ENCODE peak calls at places on chromosome 14, in ten cellular contexts. One of them, this sample, is unnamed.

GRCh38 chr14:105126126-105126969 is 42.2 kb downstream of the JAG2 start:
- DNase-seq in ovary: no peak
- DNase-seq in AG09309: no peak
- DNase-seq in A549: no peak
- DNase-seq in fibroblast of pulmonary artery: no peak
- DNase-seq in fibroblast of lung: no peak
- DNase-seq in GM12878: no peak
- DNase-seq in transverse colon: no peak
- DNase-seq in PC-3: no peak
- DNase-seq in neural progenitor cell: no peak
- DNase-seq in this sample: no peak

GRCh38 chr14:91889477-91890211 is 22.3 kb upstream of the TC2N start:
- DNase-seq in ovary: peak
- DNase-seq in AG09309: no peak
- DNase-seq in A549: no peak
- DNase-seq in fibroblast of pulmonary artery: no peak
- DNase-seq in fibroblast of lung: no peak
- DNase-seq in GM12878: no peak
- DNase-seq in transverse colon: peak
- DNase-seq in PC-3: no peak
- DNase-seq in neural progenitor cell: no peak
- DNase-seq in this sample: no peak

GRCh38 chr14:88507208-88507607 is 47.6 kb downstream of the PTPN21 start:
- DNase-seq in ovary: no peak
- DNase-seq in AG09309: no peak
- DNase-seq in A549: no peak
- DNase-seq in fibroblast of pulmonary artery: no peak
- DNase-seq in fibroblast of lung: no peak
- DNase-seq in GM12878: no peak
- DNase-seq in transverse colon: no peak
- DNase-seq in PC-3: peak
- DNase-seq in neural progenitor cell: no peak
- DNase-seq in this sample: no peak

GRCh38 chr14:97275276-97275675 is 478.1 kb downstream of the VRK1 start:
- DNase-seq in ovary: no peak
- DNase-seq in AG09309: no peak
- DNase-seq in A549: no peak
- DNase-seq in fibroblast of pulmonary artery: no peak
- DNase-seq in fibroblast of lung: no peak
- DNase-seq in GM12878: no peak
- DNase-seq in transverse colon: no peak
- DNase-seq in PC-3: peak
- DNase-seq in neural progenitor cell: no peak
- DNase-seq in this sample: no peak

GRCh38 chr14:100692859-100693558 is 33.7 kb upstream of the DLK1 start:
- DNase-seq in ovary: no peak
- DNase-seq in AG09309: peak
- DNase-seq in A549: peak
- DNase-seq in fibroblast of pulmonary artery: peak
- DNase-seq in fibroblast of lung: peak
- DNase-seq in GM12878: no peak
- DNase-seq in transverse colon: no peak
- DNase-seq in PC-3: peak
- DNase-seq in neural progenitor cell: no peak
- DNase-seq in this sample: no peak

GRCh38 chr14:36619853-36620252 is 37.4 kb upstream of the NKX2-8 start:
- DNase-seq in ovary: no peak
- DNase-seq in AG09309: no peak
- DNase-seq in A549: no peak
- DNase-seq in fibroblast of pulmonary artery: no peak
- DNase-seq in fibroblast of lung: no peak
- DNase-seq in GM12878: no peak
- DNase-seq in transverse colon: no peak
- DNase-seq in PC-3: peak
- DNase-seq in neural progenitor cell: no peak
- DNase-seq in this sample: no peak

GRCh38 chr14:44988694-44989093 is 26.7 kb downstream of the TOGARAM1 start:
- DNase-seq in ovary: no peak
- DNase-seq in AG09309: no peak
- DNase-seq in A549: no peak
- DNase-seq in fibroblast of pulmonary artery: no peak
- DNase-seq in fibroblast of lung: no peak
- DNase-seq in GM12878: no peak
- DNase-seq in transverse colon: no peak
- DNase-seq in PC-3: no peak
- DNase-seq in neural progenitor cell: peak
- DNase-seq in this sample: no peak

GRCh38 chr14:70907172-70907995 is at the start of gene PCNX1:
- DNase-seq in ovary: peak
- DNase-seq in AG09309: no peak
- DNase-seq in A549: peak
- DNase-seq in fibroblast of pulmonary artery: peak
- DNase-seq in fibroblast of lung: peak
- DNase-seq in GM12878: no peak
- DNase-seq in transverse colon: peak
- DNase-seq in PC-3: peak
- DNase-seq in neural progenitor cell: peak
- DNase-seq in this sample: peak

GRCh38 chr14:99183716-99184115 is 88.3 kb downstream of the BCL11B start:
- DNase-seq in ovary: no peak
- DNase-seq in AG09309: no peak
- DNase-seq in A549: no peak
- DNase-seq in fibroblast of pulmonary artery: no peak
- DNase-seq in fibroblast of lung: no peak
- DNase-seq in GM12878: no peak
- DNase-seq in transverse colon: no peak
- DNase-seq in PC-3: no peak
- DNase-seq in neural progenitor cell: no peak
- DNase-seq in this sample: no peak
- H3K4me3 ChIP-seq in ovary: no peak
- H3K4me3 ChIP-seq in AG09309: no peak
- H3K4me3 ChIP-seq in A549: no peak
- H3K4me3 ChIP-seq in fibroblast of pulmonary artery: no peak
- H3K4me3 ChIP-seq in fibroblast of lung: no peak
- H3K4me3 ChIP-seq in GM12878: no peak
- H3K4me3 ChIP-seq in transverse colon: no peak
- H3K4me3 ChIP-seq in PC-3: no peak
- H3K4me3 ChIP-seq in neural progenitor cell: no peak
- H3K4me3 ChIP-seq in this sample: no peak

GRCh38 chr14:79056879-79057278 is 886.7 kb downstream of the NRXN3 start:
- DNase-seq in ovary: no peak
- DNase-seq in AG09309: no peak
- DNase-seq in A549: no peak
- DNase-seq in fibroblast of pulmonary artery: peak
- DNase-seq in fibroblast of lung: peak
- DNase-seq in GM12878: no peak
- DNase-seq in transverse colon: no peak
- DNase-seq in PC-3: no peak
- DNase-seq in neural progenitor cell: no peak
- DNase-seq in this sample: no peak

GRCh38 chr14:79051711-79052094 is 881.5 kb downstream of the NRXN3 start:
- DNase-seq in ovary: no peak
- DNase-seq in AG09309: no peak
- DNase-seq in A549: no peak
- DNase-seq in fibroblast of pulmonary artery: no peak
- DNase-seq in fibroblast of lung: no peak
- DNase-seq in GM12878: no peak
- DNase-seq in transverse colon: no peak
- DNase-seq in PC-3: no peak
- DNase-seq in neural progenitor cell: no peak
- DNase-seq in this sample: no peak

DNA sequence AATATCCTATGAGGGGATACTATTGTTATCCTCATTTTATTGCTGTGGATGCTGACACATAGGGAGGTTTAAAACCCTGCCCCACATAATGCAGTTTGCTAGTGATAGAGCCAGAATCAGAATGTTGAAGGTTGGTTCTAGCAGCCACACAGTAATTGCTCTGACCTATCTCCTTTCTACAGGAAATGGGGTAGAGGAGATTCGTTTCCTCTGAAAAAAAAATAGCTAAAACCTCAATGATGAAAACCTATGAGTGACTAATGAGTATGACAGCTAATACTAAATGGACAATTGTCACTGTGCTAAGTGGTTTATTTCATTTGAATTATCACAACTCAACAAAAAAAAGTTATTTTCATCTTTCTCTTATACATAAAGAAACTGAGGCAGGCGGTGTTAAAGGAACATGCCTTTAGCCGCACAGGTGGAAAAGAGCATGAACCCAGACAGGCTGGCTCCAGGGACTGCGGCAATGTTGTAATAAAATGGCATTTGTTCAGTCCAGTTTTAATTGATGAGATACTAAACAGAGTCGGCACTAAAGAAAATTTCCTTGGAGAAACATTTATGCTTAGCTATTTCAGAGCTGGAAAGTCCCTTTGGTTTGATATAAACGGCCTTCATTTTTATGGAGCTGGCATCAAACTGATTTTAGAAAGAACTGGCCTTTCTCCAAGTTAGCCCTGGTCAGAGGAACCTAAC is 881.0 kb downstream of the NRXN3 start:
- DNase-seq in ovary: no peak
- DNase-seq in AG09309: no peak
- DNase-seq in A549: no peak
- DNase-seq in fibroblast of pulmonary artery: no peak
- DNase-seq in fibroblast of lung: no peak
- DNase-seq in GM12878: no peak
- DNase-seq in transverse colon: no peak
- DNase-seq in PC-3: no peak
- DNase-seq in neural progenitor cell: no peak
- DNase-seq in this sample: no peak
- H3K4me3 ChIP-seq in ovary: no peak
- H3K4me3 ChIP-seq in AG09309: no peak
- H3K4me3 ChIP-seq in A549: no peak
- H3K4me3 ChIP-seq in fibroblast of pulmonary artery: no peak
- H3K4me3 ChIP-seq in fibroblast of lung: no peak
- H3K4me3 ChIP-seq in GM12878: no peak
- H3K4me3 ChIP-seq in transverse colon: no peak
- H3K4me3 ChIP-seq in PC-3: no peak
- H3K4me3 ChIP-seq in neural progenitor cell: no peak
- H3K4me3 ChIP-seq in this sample: no peak

GRCh38 chr14:23110579-23111375 is 6.0 kb upstream of the CIROP start:
- DNase-seq in ovary: no peak
- DNase-seq in AG09309: no peak
- DNase-seq in A549: no peak
- DNase-seq in fibroblast of pulmonary artery: no peak
- DNase-seq in fibroblast of lung: no peak
- DNase-seq in GM12878: no peak
- DNase-seq in transverse colon: no peak
- DNase-seq in PC-3: no peak
- DNase-seq in neural progenitor cell: no peak
- DNase-seq in this sample: no peak

GRCh38 chr14:23114120-23114458 is 5.0 kb downstream of the CEBPE start:
- DNase-seq in ovary: no peak
- DNase-seq in AG09309: no peak
- DNase-seq in A549: no peak
- DNase-seq in fibroblast of pulmonary artery: no peak
- DNase-seq in fibroblast of lung: no peak
- DNase-seq in GM12878: no peak
- DNase-seq in transverse colon: no peak
- DNase-seq in PC-3: no peak
- DNase-seq in neural progenitor cell: no peak
- DNase-seq in this sample: no peak

GRCh38 chr14:23113346-23114119 is 5.5 kb downstream of the CEBPE start:
- DNase-seq in ovary: no peak
- DNase-seq in AG09309: no peak
- DNase-seq in A549: no peak
- DNase-seq in fibroblast of pulmonary artery: peak
- DNase-seq in fibroblast of lung: peak
- DNase-seq in GM12878: no peak
- DNase-seq in transverse colon: no peak
- DNase-seq in PC-3: no peak
- DNase-seq in neural progenitor cell: peak
- DNase-seq in this sample: no peak

GRCh38 chr14:23114669-23115491 is 4.2 kb downstream of the CEBPE start:
- DNase-seq in ovary: no peak
- DNase-seq in AG09309: peak
- DNase-seq in A549: peak
- DNase-seq in fibroblast of pulmonary artery: peak
- DNase-seq in fibroblast of lung: peak
- DNase-seq in GM12878: no peak
- DNase-seq in transverse colon: no peak
- DNase-seq in PC-3: peak
- DNase-seq in neural progenitor cell: no peak
- DNase-seq in this sample: no peak

DNA sequence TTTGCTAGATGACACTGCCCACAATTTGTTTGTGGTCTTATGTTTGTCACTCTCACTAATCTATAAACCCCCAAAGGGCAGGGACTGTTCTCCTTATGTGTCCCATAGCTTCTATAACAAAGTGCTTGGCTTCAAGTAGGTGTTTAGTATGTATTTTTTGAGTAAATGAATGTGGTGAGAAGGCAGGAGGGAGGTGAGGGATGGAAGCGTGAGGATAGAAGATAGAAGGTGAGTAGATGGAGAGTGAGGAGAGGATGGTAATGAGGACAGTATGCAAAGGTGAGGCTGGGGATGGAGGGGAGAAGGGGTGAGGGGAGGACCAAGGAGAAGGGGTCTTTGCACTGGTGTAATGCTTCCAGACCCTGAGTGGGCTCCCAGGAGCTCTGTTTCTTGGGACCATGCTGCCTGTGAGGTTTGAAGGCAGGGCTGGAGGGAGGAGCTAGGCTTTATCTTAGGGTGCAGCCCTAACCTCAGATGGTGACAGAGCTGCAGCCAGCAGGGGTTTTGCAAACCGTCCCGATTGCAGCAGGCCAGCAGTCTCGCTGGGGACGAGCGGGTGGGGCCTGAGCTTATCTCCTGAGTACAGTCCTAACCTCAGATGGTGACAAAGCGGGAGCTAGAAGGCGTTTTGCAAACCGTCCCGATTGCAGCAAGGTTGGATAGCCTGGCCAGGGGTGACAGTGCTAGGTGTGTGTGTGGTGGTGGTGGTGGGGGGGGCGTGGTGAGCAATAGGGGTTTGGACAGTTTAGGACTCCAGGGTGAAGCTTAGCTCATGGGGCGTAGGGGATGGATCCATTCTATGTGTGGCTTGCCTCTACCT is 6.5 kb downstream of the CEBPE start:
- DNase-seq in ovary: no peak
- DNase-seq in AG09309: no peak
- DNase-seq in A549: no peak
- DNase-seq in fibroblast of pulmonary artery: no peak
- DNase-seq in fibroblast of lung: peak
- DNase-seq in GM12878: no peak
- DNase-seq in transverse colon: no peak
- DNase-seq in PC-3: no peak
- DNase-seq in neural progenitor cell: no peak
- DNase-seq in this sample: no peak
- H3K4me3 ChIP-seq in ovary: no peak
- H3K4me3 ChIP-seq in AG09309: no peak
- H3K4me3 ChIP-seq in A549: no peak
- H3K4me3 ChIP-seq in fibroblast of pulmonary artery: no peak
- H3K4me3 ChIP-seq in fibroblast of lung: no peak
- H3K4me3 ChIP-seq in GM12878: no peak
- H3K4me3 ChIP-seq in transverse colon: no peak
- H3K4me3 ChIP-seq in PC-3: no peak
- H3K4me3 ChIP-seq in neural progenitor cell: no peak
- H3K4me3 ChIP-seq in this sample: no peak

DNA sequence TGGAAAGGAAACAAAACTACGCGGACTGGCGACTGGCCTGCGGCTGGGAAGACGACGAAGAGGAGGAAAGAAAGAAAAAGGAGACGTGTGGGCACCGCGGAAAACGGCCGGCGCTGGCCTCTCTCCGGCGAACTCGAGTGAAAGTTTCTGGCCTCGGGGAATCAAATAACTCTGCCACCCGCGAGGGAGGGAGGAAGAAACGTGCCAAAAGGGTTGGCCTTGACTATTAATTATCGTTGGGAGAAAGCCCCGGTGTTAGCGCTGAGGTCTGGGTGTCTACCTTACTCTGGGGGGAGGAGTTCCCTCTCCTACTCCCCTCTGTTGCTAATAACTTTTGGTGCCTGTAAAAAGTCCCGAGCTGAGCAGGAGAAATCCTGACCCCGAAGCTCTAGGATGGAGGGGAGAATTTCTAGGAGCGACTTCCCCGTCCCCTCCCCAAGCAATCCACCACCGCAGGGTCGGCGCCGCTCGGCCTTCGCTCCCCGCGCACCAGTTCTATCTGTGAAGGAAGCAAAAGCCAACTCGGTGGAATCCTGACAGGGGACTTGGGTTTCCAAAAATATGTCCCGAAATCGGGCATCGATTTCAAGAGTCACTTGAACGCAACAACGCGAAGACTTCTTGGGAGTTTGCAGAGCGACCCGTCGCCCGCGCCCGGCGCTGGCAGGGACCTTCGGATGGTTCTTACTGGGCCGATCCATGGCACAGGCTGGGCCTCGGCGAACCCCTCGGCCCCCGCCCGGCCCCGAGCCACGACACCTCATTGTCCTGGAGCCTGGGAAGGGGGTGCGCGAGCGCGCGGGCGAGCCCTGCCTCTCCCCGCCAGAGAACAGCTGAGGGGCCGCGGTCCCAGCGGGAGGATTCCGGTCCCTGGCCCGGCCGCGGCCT is 1.7 kb downstream of the OTX2 start:
- DNase-seq in ovary: no peak
- DNase-seq in AG09309: no peak
- DNase-seq in A549: no peak
- DNase-seq in fibroblast of pulmonary artery: no peak
- DNase-seq in fibroblast of lung: no peak
- DNase-seq in GM12878: no peak
- DNase-seq in transverse colon: no peak
- DNase-seq in PC-3: no peak
- DNase-seq in neural progenitor cell: peak
- DNase-seq in this sample: no peak
- H3K4me3 ChIP-seq in ovary: no peak
- H3K4me3 ChIP-seq in AG09309: no peak
- H3K4me3 ChIP-seq in A549: no peak
- H3K4me3 ChIP-seq in fibroblast of pulmonary artery: no peak
- H3K4me3 ChIP-seq in fibroblast of lung: no peak
- H3K4me3 ChIP-seq in GM12878: no peak
- H3K4me3 ChIP-seq in transverse colon: no peak
- H3K4me3 ChIP-seq in PC-3: no peak
- H3K4me3 ChIP-seq in neural progenitor cell: peak
- H3K4me3 ChIP-seq in this sample: peak